ENCODE peak calls at places on chromosomes 4 and X, in four cellular contexts. T, A, W and U are unnamed samples.
A peak's percentile ranks its signal among the peaks of the same experiment; 100 is the strongest.

GRCh38 chr4:68951806-68952585 is 392 bp upstream of the UGT2A3 start:
- ATAC-seq in T (no peak), A (no peak), W (no peak), U (no peak)

GRCh38 chrX:101550362-101550761 is at the start of gene ARMCX1:
- ATAC-seq in T (peak; percentile 98), A (peak; percentile 90), W (peak; percentile 87), U (peak; percentile 95)

GRCh38 chrX:130975947-130976346 is 72.9 kb upstream of the ENOX2 start:
- ATAC-seq in T (no peak), A (no peak), W (peak; percentile 80), U (no peak)

GRCh38 chrX:72620550-72621145 is 48.0 kb upstream of the HDAC8 start:
- ATAC-seq in T (peak; percentile 92), A (no peak), W (peak; percentile 91), U (peak; percentile 57)

GRCh38 chr4:99462875-99463464 is 27.8 kb upstream of the ADH7 start:
- ATAC-seq in T (peak; percentile 72), A (no peak), W (peak; percentile 98), U (peak; percentile 89)

GRCh38 chr4:73727685-73728084 is 12.7 kb upstream of the CXCL8 start:
- ATAC-seq in T (no peak), A (peak; percentile 69), W (no peak), U (no peak)

GRCh38 chr4:51995647-51996046 is 24.5 kb downstream of the LRRC66 start:
- ATAC-seq in T (no peak), A (no peak), W (no peak), U (no peak)

GRCh38 chr4:147826288-147826646 is 94.4 kb downstream of the ARHGAP10 start:
- ATAC-seq in T (peak; percentile 20), A (no peak), W (no peak), U (no peak)

GRCh38 chr4:7806080-7806630 is 133.5 kb downstream of the AFAP1 start:
- ATAC-seq in T (peak; percentile 81), A (peak; percentile 79), W (peak; percentile 46), U (peak; percentile 81)

GRCh38 chrX:153780678-153781427 is at the start of gene SRPK3:
- ATAC-seq in T (peak; percentile 70), A (no peak), W (peak; percentile 50), U (peak; percentile 51)

GRCh38 chr4:26466871-26467270 is 23.4 kb downstream of the CCKAR start:
- ATAC-seq in T (no peak), A (peak; percentile 36), W (no peak), U (no peak)

GRCh38 chrX:39541881-39542280 is 555.9 kb downstream of the BCOR start:
- ATAC-seq in T (no peak), A (no peak), W (no peak), U (no peak)

GRCh38 chr4:110005461-110006056 is 92.9 kb downstream of the EGF start:
- ATAC-seq in T (no peak), A (no peak), W (peak; percentile 67), U (no peak)

GRCh38 chr4:76886214-76886613 is 11.7 kb downstream of the SOWAHB start:
- ATAC-seq in T (no peak), A (peak; percentile 7), W (no peak), U (no peak)

GRCh38 chrX:148771440-148771839 is 271.0 kb downstream of the AFF2 start:
- ATAC-seq in T (no peak), A (no peak), W (no peak), U (no peak)

GRCh38 chrX:153919281-153919680 is 6.8 kb downstream of the ARHGAP4 start:
- ATAC-seq in T (no peak), A (no peak), W (no peak), U (no peak)

GRCh38 chr4:138595731-138596465 is 353.7 kb upstream of the SLC7A11 start:
- ATAC-seq in T (peak; percentile 82), A (no peak), W (peak; percentile 27), U (peak; percentile 78)

GRCh38 chrX:23515028-23515427 is 152.3 kb upstream of the PRDX4 start:
- ATAC-seq in T (no peak), A (no peak), W (no peak), U (no peak)

GRCh38 chr4:30726090-30726668 is 6.0 kb downstream of the PCDH7 start:
- ATAC-seq in T (no peak), A (no peak), W (no peak), U (no peak)

GRCh38 chr4:154078504-154079350 is 289.8 kb upstream of the SFRP2 start:
- ATAC-seq in T (no peak), A (no peak), W (no peak), U (no peak)

GRCh38 chr4:186669735-186670134 is 53.9 kb downstream of the FAT1 start:
- ATAC-seq in T (peak; percentile 27), A (no peak), W (peak; percentile 8), U (no peak)

GRCh38 chr4:159682996-159683395 is 580.1 kb downstream of the RAPGEF2 start:
- ATAC-seq in T (no peak), A (no peak), W (no peak), U (no peak)

GRCh38 chr4:36610628-36611027 is 329.2 kb downstream of the DTHD1 start:
- ATAC-seq in T (no peak), A (no peak), W (no peak), U (no peak)

GRCh38 chrX:884091-884490 is 253.5 kb downstream of the SHOX start:
- ATAC-seq in T (no peak), A (no peak), W (no peak), U (no peak)
- H3K9me3 ChIP-seq in T (no peaks in the 10 kb centered on the region), A (no peaks in the 10 kb centered on the region), W (peaks cover 13% of the 10 kb centered on the region), U (no peaks in the 10 kb centered on the region)

GRCh38 chr4:184351560-184352451 is 122.5 kb downstream of the IRF2 start:
- ATAC-seq in T (no peak), A (no peak), W (no peak), U (no peak)
- TF ChIP-seq POLR2A in T (no peak), A (no peak), W (no peak), U (no peak)

DNA sequence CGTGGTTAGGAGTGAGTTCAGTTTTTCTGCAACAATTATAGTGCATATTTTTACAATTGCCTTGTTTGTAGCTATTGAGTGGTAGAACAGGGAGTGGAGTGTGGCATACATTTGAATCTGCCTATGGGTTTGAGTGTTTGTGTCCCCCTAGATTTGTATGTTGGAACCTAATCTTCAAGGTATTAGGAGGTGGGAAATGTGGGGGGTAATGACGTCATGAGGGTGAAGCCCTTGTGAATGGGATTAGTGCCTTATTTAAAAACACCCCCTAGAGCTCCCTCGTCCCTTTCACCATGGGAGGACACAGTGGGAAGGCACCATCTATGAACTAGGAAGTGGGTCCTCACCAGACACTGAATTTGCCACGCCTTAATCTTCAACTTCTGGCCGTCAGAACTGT is 819.6 kb downstream of the NLGN4X start:
- ATAC-seq in T (no peak), A (no peak), W (no peak), U (no peak)
- TF ChIP-seq CTCF in T (no peak), A (no peak), W (no peak), U (no peak)

DNA sequence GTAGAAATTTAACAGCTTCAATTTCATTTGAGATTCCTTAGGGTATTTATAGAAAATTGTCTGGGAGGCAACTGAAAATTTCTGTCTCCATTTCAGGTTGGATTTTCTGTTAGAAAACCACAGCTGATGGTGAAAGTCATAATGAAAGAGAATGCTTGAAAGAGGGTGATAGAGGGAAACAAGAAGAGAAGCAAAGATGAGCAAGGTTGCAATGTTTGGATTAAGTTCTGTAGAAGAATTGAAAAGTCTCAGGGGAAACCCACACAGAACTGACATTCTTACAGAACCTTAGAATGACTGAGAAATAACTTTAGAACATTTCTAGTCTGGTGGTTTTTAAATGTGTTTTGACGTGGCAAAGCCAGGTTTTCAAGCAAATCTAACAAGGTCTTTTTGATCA is 14.7 kb downstream of the GBA3 start:
- ATAC-seq in T (no peak), A (no peak), W (no peak), U (no peak)
- H3K9me3 ChIP-seq in T (no peaks in the 10 kb centered on the region), A (no peaks in the 10 kb centered on the region), W (no peaks in the 10 kb centered on the region), U (no peaks in the 10 kb centered on the region)

DNA sequence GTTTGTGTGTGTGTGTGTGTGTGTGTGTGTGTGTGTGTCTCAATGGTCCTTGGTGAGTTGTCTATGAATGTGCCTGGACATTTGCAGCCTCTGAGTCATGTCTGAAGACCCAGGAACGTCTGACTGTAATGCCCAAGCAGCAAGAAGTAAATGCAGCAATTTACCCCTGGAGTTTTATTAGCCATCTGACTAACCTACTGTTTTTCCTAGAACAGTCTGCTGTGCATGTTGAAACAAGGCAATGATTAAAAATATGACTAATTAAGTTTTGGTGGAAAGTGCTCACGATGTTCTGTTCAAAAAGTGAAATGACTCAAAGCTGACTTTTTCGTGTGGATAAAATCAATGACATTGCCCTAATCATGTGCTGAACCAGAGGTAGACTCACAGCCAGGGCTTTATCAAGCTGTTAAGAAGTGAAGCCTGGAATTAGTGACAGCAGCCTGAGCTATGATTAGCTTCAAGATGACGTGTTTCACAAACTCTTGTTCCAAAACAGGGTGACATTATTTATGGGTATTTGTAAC is 201.6 kb downstream of the CPE start:
- ATAC-seq in T (peak; percentile 95), A (no peak), W (no peak), U (no peak)
- TF ChIP-seq POLR2A in T (no peak), A (no peak), W (no peak), U (no peak)

GRCh38 chrX:38192007-38192625 is 28.6 kb downstream of the SRPX start:
- ATAC-seq in T (no peak), A (no peak), W (no peak), U (no peak)
- TF ChIP-seq CTCF in T (peak; percentile 50), A (no peak), W (peak; percentile 45), U (no peak)

DNA sequence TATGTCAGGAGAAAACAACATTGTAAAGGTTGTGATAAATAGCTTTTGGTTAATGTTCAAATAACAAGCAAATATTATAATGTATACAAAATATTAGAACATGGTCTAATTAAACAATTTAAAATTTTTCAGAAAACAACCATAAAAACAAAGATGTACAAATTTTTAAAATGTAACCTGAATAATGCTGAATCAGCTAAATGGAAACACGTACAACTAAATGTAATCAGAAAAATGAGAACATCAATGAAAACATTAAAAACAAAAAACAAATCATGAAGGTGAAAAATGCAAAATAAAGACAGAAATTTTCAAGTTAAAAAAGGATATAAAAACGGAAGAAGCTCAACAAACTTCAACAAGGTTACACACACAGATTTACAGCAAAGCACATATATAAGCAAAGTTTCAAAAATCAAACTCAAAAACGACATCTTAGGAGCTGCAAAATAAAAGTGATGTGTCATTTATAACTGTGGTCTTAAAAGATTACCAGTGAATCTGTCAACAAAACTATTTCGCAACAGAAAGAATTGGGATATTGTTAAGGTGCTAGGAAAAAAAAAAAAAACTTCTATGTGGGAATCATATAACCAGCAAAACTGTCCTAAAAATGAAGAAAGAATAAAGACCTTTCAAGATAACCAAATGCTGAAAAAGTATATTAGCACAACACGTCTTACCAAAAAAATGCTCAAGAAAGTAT is 31.8 kb downstream of the ZNF732 start:
- ATAC-seq in T (no peak), A (no peak), W (no peak), U (no peak)
- H3K9me3 ChIP-seq in T (peaks cover 6% of the 10 kb centered on the region), A (peaks cover 63% of the 10 kb centered on the region), W (peaks cover 17% of the 10 kb centered on the region), U (peaks cover 8% of the 10 kb centered on the region)

GRCh38 chrX:41332408-41332987 is 1.5 kb upstream of the DDX3X start:
- ATAC-seq in T (no peak), A (peak; percentile 0), W (peak; percentile 0), U (peak; percentile 0)
- TF ChIP-seq POLR2A in T (no peak), A (no peak), W (no peak), U (no peak)